ENCODE peak calls at places on chromosomes 4 and X, in four cellular contexts. Z, O, J and F are unnamed samples.
A peak's percentile ranks its signal among the peaks of the same experiment; 100 is the strongest.

GRCh38 chr4:159446266-159446976 is 343.5 kb downstream of the RAPGEF2 start:
- DNase-seq in J (peak; percentile 26), O (peak; percentile 68), Z (peak; percentile 84), F (peak; percentile 77)

GRCh38 chr4:10085828-10086505 is 30.6 kb downstream of the WDR1 start:
- DNase-seq in O (no peak), Z (no peak), J (no peak), F (no peak)

GRCh38 chrX:154010330-154011087 is 9.2 kb downstream of the IRAK1 start:
- DNase-seq in J (no peak), Z (no peak), O (no peak), F (no peak)

GRCh38 chr4:67052981-67053380 is 492.3 kb downstream of the CENPC start:
- DNase-seq in J (no peak), O (no peak), Z (no peak), F (no peak)

GRCh38 chrX:153032397-153033118 is 23.7 kb upstream of the PNMA3 start:
- DNase-seq in O (peak; percentile 18), Z (peak; percentile 18), J (no peak), F (peak; percentile 33)

GRCh38 chrX:152202886-152203285 is 64.5 kb upstream of the MAGEA10 start:
- DNase-seq in O (no peak), Z (no peak), J (no peak), F (no peak)

GRCh38 chr4:11072999-11073398 is 355.7 kb downstream of the HS3ST1 start:
- DNase-seq in J (no peak), O (no peak), Z (no peak), F (no peak)

GRCh38 chr4:82753238-82753637 is 45.4 kb downstream of the SCD5 start:
- DNase-seq in Z (no peak), J (no peak), O (peak; percentile 64), F (no peak)

GRCh38 chrX:41332005-41332404 is 2.0 kb upstream of the DDX3X start:
- DNase-seq in Z (no peak), J (no peak), O (no peak), F (no peak)

GRCh38 chr4:3366893-3367775 is 74.3 kb downstream of the RGS12 start:
- DNase-seq in Z (no peak), O (no peak), J (no peak), F (no peak)

GRCh38 chrX:17017134-17017533 is 70.7 kb downstream of the REPS2 start:
- DNase-seq in J (no peak), Z (no peak), O (no peak), F (no peak)

GRCh38 chr4:4377683-4378082 is 9.2 kb upstream of the NSG1 start:
- DNase-seq in Z (no peak), O (no peak), J (no peak), F (no peak)

GRCh38 chr4:18593297-18594002 is 571.9 kb upstream of the LCORL start:
- DNase-seq in J (peak; percentile 7), Z (peak; percentile 74), O (peak; percentile 51), F (peak; percentile 81)

GRCh38 chr4:7839856-7840255 is 99.8 kb downstream of the AFAP1 start:
- DNase-seq in O (no peak), J (no peak), Z (no peak), F (no peak)

GRCh38 chrX:3518870-3519269 is 172.4 kb upstream of the MXRA5 start:
- DNase-seq in J (no peak), O (peak; percentile 26), Z (peak; percentile 92), F (peak; percentile 96)

GRCh38 chrX:107766470-107767140 is 9.0 kb downstream of the TSC22D3 start:
- DNase-seq in J (no peak), Z (peak; percentile 21), O (peak; percentile 42), F (peak; percentile 25)

GRCh38 chr4:86449746-86450145 is 89.9 kb upstream of the MAPK10 start:
- DNase-seq in O (no peak), J (no peak), Z (no peak), F (no peak)

GRCh38 chr4:159390648-159391047 is 287.8 kb downstream of the RAPGEF2 start:
- DNase-seq in O (peak; percentile 99), Z (peak; percentile 98), J (no peak), F (peak; percentile 100)

GRCh38 chr4:168868044-168868855 is 141.8 kb downstream of the CBR4 start:
- DNase-seq in Z (peak; percentile 95), J (no peak), O (peak; percentile 88), F (peak; percentile 78)

GRCh38 chr4:97153042-97153441 is 990.2 kb downstream of the STPG2 start:
- DNase-seq in Z (no peak), O (peak; percentile 7), J (no peak), F (peak; percentile 12)

GRCh38 chr4:158259955-158260575 is 49.8 kb downstream of the TMEM144 start:
- DNase-seq in O (peak; percentile 11), J (no peak), Z (peak; percentile 42), F (peak; percentile 12)

GRCh38 chr4:1890979-1891378 is 19.8 kb downstream of the NSD2 start:
- DNase-seq in J (no peak), O (no peak), Z (no peak), F (no peak)

GRCh38 chrX:101460669-101461068 is 24.6 kb upstream of the ARMCX4 start:
- DNase-seq in O (no peak), Z (no peak), J (no peak), F (no peak)

GRCh38 chr4:68367835-68368234 is 17.9 kb upstream of the YTHDC1 start:
- DNase-seq in J (no peak), O (no peak), Z (no peak), F (no peak)

GRCh38 chr4:73770917-73771316 is 30.5 kb downstream of the CXCL8 start:
- DNase-seq in J (no peak), Z (no peak), O (no peak), F (no peak)

GRCh38 chr4:7628432-7628831 is 193.7 kb upstream of the PSAPL1 start:
- DNase-seq in Z (no peak), J (no peak), O (no peak), F (no peak)

GRCh38 chrX:104318330-104319009 is 63.7 kb upstream of the ESX1 start:
- DNase-seq in Z (peak; percentile 57), O (peak; percentile 88), J (no peak), F (peak; percentile 23)

GRCh38 chr4:147760176-147760575 is 28.3 kb downstream of the ARHGAP10 start:
- DNase-seq in O (no peak), J (no peak), Z (no peak), F (no peak)

GRCh38 chrX:17743913-17744312 is 6.6 kb downstream of the SCML1 start:
- DNase-seq in Z (peak; percentile 20), J (no peak), O (peak; percentile 54), F (peak; percentile 6)

GRCh38 chrX:20205927-20206708 is 60.6 kb downstream of the RPS6KA3 start:
- DNase-seq in O (no peak), J (no peak), Z (no peak), F (no peak)

GRCh38 chr4:154614306-154614705 is 1.9 kb upstream of the FGG start:
- DNase-seq in O (no peak), J (no peak), Z (no peak), F (no peak)

GRCh38 chr4:87995435-87995834 is 12.0 kb upstream of the PKD2 start:
- DNase-seq in J (no peak), Z (no peak), O (no peak), F (no peak)

GRCh38 chr4:87985887-87986200 is 10.3 kb downstream of the SPP1 start:
- DNase-seq in Z (no peak), J (no peak), O (no peak), F (no peak)

GRCh38 chr4:87985097-87985886 is 9.8 kb downstream of the SPP1 start:
- DNase-seq in J (no peak), Z (peak; percentile 35), O (peak; percentile 57), F (peak; percentile 43)

GRCh38 chr4:87986508-87986907 is 11.0 kb downstream of the SPP1 start:
- DNase-seq in J (no peak), O (no peak), Z (no peak), F (no peak)

DNA sequence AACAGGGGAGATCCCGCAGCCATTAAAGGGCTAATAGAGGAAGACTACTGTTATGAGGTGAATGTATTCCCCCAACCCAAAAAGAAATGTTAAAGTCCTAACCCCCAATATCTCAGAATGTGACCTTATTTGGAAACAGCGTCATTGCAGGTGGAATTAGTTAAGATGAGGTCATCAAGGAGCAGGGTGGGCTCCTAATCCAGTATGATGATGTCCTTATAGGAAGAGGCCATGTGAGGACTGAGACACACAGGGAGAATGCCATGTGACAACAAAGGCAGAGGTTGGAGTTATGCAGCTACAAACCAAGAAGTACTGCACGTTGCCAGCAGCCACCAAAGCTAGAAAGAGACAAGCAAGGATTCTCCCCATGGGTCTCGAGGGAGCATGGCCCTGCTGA is 14.3 kb downstream of the SPP1 start:
- DNase-seq in O (no peak), Z (no peak), J (no peak), F (no peak)
- H2AFZ ChIP-seq in O (no peak overlapping the region), Z (no peak overlapping the region), J (no peak overlapping the region), F (no peak overlapping the region)

DNA sequence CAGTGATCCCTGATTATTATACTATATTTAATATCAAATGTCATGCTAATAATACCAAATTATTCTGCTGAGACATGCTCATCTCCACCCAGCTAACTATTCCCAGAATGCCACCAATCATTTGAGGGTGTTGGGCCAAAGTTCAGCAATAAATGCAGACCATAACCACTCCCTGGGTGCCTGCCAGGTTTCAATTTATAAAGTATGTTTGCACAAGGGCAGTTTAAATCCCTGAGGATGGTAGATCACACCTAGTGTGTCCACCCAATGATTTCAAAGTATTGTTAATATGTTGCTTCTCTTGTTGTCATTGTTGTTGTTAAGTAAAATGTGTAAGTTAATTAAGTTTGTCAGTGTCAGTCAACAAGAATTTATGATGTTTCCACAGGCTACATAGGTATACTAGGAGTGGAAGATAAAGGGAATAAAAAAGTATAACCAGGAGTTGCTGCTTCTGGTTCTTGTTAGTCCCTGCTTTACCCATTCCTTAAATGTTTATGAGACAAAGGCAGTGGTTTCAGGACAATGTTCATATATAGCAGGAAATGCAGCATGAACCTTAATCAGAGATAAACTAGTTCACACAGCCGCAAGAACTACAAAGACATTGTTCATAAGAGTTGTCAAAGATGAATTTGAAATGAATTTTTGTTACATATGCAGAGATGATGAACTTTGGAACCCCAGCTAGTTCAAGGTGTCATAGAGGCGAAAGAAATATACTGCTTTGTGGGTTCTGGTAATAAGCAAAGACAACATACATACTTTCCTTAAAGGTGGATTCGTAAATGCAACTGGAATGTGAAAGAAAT is 25.5 kb downstream of the HPGD start:
- DNase-seq in O (no peak), Z (no peak), J (no peak), F (no peak)
- H3K4me1 ChIP-seq in O (no peaks in the 10 kb centered on the region), Z (no peaks in the 10 kb centered on the region), J (no peaks in the 10 kb centered on the region), F (no peaks in the 10 kb centered on the region)

DNA sequence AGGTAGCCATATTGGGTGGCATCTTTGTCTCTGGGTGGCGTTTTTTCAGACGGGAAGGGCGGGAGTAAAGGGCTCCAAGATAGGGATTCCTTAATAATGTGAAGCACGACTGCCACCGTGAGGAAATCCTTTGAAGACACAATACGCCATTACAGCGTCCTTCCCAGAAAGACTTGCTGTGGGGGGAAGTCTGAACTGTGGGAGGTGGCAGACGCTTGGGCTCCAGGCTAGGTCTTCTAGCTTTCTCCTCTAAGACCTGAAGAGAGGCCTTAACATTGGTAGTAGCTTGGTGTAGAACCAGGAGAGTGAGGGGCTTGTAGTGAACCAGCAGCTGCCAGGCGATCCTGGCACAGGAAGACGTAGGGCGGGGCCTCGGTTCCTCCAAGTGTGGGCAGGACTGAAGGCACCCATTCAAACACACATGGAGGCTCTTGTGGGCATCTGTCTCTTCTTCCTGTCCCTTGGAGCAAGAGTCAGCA is 197.3 kb downstream of the OR13H1 start:
- DNase-seq in J (peak; percentile 87), Z (peak; percentile 81), O (peak; percentile 79), F (no peak)
- TF ChIP-seq CTCF in J (peak; percentile 54), Z (peak; percentile 52), O (no peak), F (no peak)

DNA sequence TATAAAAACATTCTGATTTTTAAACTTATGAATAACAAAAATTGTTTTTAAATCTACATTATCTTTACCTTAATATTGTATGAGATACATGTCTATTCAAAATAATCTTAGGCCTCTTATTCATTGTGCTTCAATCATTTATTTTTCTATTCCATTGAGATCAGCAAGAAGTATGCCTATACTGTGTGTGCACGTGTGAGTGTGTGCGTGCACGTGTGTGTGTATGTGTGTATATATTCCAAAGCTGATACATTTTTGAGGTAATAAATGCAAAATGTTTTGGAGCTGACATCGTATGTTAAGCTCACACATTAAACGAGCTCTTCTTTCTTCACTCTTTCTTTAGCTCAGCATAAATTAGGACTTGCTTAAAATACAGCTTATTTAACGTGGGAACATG is 1701.2 kb upstream of the PCDH10 start:
- DNase-seq in Z (no peak), O (no peak), J (no peak), F (no peak)
- H2AFZ ChIP-seq in Z (no peak overlapping the region), O (no peak overlapping the region), J (no peak overlapping the region), F (no peak overlapping the region)